ENCODE peak calls at places on chromosomes 7 and 10, in seven cellular contexts. T is H1; D is PC-3; R is SJCRH30; W is lower lobe of right lung; J is neuronal stem cell; V is CD8-positive, alpha-beta T cell. E is an unnamed sample.

GRCh38 chr7:147282204-147282603 is 1165.6 kb downstream of the CNTNAP2 start:
- DNase-seq in T (no peak), D (no peak), R (no peak), W (no peak), J (no peak), V (no peak), E (no peak)

GRCh38 chr10:48885376-48885775 is 54.3 kb downstream of the LRRC18 start:
- DNase-seq in T (no peak), D (peak; percentile 64), R (peak; percentile 25), W (no peak), J (no peak), V (no peak), E (no peak)

GRCh38 chr7:66418537-66418936 is 210.1 kb upstream of the KCTD7 start:
- DNase-seq in T (no peak), D (no peak), R (no peak), W (no peak), J (no peak), V (no peak), E (no peak)

GRCh38 chr10:122021828-122022227 is 32.9 kb downstream of the TACC2 start:
- DNase-seq in T (no peak), D (no peak), R (no peak), W (no peak), J (no peak), V (no peak), E (no peak)

GRCh38 chr7:1512781-1513656 is 8.8 kb upstream of the INTS1 start:
- DNase-seq in T (no peak), D (peak; percentile 92), R (peak; percentile 22), W (peak; percentile 81), J (no peak), V (peak; percentile 41), E (peak; percentile 35)

GRCh38 chr10:96482815-96483588 is 30.7 kb downstream of the TLL2 start:
- DNase-seq in T (no peak), D (no peak), R (no peak), W (no peak), J (no peak), V (no peak), E (no peak)

GRCh38 chr7:139687980-139688632 is 89.7 kb downstream of the HIPK2 start:
- DNase-seq in T (no peak), D (peak; percentile 39), R (peak; percentile 16), W (no peak), J (no peak), V (no peak), E (no peak)

GRCh38 chr7:125491137-125491536 is 561.5 kb upstream of the POT1 start:
- DNase-seq in T (no peak), D (peak; percentile 57), R (peak; percentile 27), W (no peak), J (no peak), V (no peak), E (no peak)

GRCh38 chr7:87075671-87076404 is 16.4 kb upstream of the ELAPOR2 start:
- DNase-seq in T (no peak), D (no peak), R (no peak), W (no peak), J (no peak), V (no peak), E (no peak)

GRCh38 chr7:29547465-29547864 is 16.2 kb upstream of the PRR15 start:
- DNase-seq in T (no peak), D (no peak), R (no peak), W (no peak), J (no peak), V (no peak), E (no peak)

GRCh38 chr10:51878695-51879094 is 179.3 kb upstream of the CSTF2T start:
- DNase-seq in T (no peak), D (no peak), R (no peak), W (no peak), J (no peak), V (no peak), E (no peak)

GRCh38 chr10:25758511-25758910 is 175.5 kb upstream of the MYO3A start:
- DNase-seq in T (no peak), D (no peak), R (no peak), W (no peak), J (no peak), V (no peak), E (no peak)

GRCh38 chr10:82866424-82867020 is 991.5 kb downstream of the NRG3 start:
- DNase-seq in T (no peak), D (no peak), R (peak; percentile 4), W (no peak), J (no peak), V (no peak), E (no peak)

GRCh38 chr7:100957832-100958421 is 8.6 kb downstream of the MUC3A start:
- DNase-seq in T (no peak), D (no peak), R (peak; percentile 37), W (no peak), J (no peak), V (no peak), E (no peak)

GRCh38 chr10:11177926-11178453 is 160.3 kb downstream of the CELF2 start:
- DNase-seq in T (no peak), D (no peak), R (no peak), W (peak; percentile 51), J (no peak), V (no peak), E (no peak)

GRCh38 chr7:108459922-108460551 is 3.8 kb upstream of the NRCAM start:
- DNase-seq in T (no peak), D (peak; percentile 55), R (peak; percentile 67), W (no peak), J (no peak), V (no peak), E (peak; percentile 35)

GRCh38 chr10:5291501-5292195 is 73.1 kb upstream of the UCN3 start:
- DNase-seq in T (no peak), D (peak; percentile 67), R (peak; percentile 28), W (peak; percentile 78), J (no peak), V (peak; percentile 54), E (no peak)

GRCh38 chr10:78327778-78328591 is 294.3 kb downstream of the RPS24 start:
- DNase-seq in T (no peak), D (no peak), R (no peak), W (no peak), J (no peak), V (no peak), E (no peak)

DNA sequence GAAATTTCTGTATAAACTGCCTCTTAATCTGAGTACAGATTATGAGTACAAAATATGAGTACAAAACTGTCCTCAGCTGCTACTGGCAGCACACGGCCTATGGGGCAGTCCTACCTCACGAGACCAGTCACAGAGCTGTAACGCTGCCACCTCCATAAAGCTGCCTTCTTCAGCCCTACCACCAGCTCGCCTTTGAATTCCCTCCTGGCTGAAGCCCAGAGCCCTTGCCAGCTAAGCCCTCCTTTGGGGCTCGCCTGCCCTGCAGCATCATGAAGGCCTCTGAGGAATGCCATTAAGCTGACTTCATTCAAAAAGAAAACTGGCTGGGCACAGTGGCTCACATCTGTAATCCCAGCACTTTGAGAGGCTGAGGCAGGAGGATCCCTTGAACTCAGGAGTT is 180.0 kb upstream of the SH2B2 start:
- DNase-seq in T (no peak), D (no peak), R (no peak), W (no peak), J (no peak), V (no peak), E (no peak)
- H3K36me3 ChIP-seq in T (no peaks in the 10 kb centered on the region), D (peaks cover 3% of the 10 kb centered on the region), R (peaks cover 13% of the 10 kb centered on the region), W (peaks cover 68% of the 10 kb centered on the region), J (peaks cover 8% of the 10 kb centered on the region), V (no peaks in the 10 kb centered on the region), E (no peaks in the 10 kb centered on the region)

GRCh38 chr7:94420321-94420720 is 25.6 kb downstream of the COL1A2 start:
- DNase-seq in T (no peak), D (no peak), R (no peak), W (no peak), J (no peak), V (no peak), E (no peak)
- H3K36me3 ChIP-seq in T (peaks cover 36% of the 10 kb centered on the region), D (no peaks in the 10 kb centered on the region), R (no peaks in the 10 kb centered on the region), W (peaks cover 57% of the 10 kb centered on the region), J (peaks cover 23% of the 10 kb centered on the region), V (no peaks in the 10 kb centered on the region), E (no peaks in the 10 kb centered on the region)

DNA sequence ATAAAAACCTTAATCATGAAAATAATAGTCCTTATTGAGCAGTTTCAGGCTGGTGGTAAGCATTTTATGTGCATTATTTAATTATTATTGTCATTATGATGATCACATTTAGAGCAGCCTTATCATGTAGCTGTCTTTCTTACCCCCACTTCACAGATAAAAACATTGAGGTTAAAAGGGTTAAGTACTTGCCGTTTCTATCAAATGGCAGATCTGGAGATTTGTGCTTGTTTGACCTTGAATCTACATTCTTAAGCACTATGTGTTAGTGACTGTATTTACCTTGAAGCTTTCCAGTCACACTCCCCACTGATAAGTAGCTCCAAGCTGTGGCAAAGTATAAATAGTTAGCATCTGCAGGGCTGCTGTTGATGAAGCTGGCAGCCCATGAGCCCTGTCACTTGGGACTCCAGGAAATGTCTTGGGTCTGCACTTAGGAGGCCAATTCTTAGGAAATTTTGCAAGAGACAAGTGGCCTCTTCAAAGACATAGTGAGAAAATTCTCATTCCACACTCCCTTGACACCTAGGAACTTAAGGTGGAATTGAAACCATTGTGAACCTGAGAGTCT is 116.8 kb upstream of the AGR3 start:
- DNase-seq in T (no peak), D (no peak), R (no peak), W (peak; percentile 49), J (no peak), V (no peak), E (no peak)
- H3K36me3 ChIP-seq in T (no peaks in the 10 kb centered on the region), D (no peaks in the 10 kb centered on the region), R (no peaks in the 10 kb centered on the region), W (no peaks in the 10 kb centered on the region), J (no peaks in the 10 kb centered on the region), V (no peaks in the 10 kb centered on the region), E (no peaks in the 10 kb centered on the region)

GRCh38 chr7:156928406-156928747 is 21.1 kb upstream of the NOM1 start:
- DNase-seq in T (no peak), D (no peak), R (no peak), W (no peak), J (no peak), V (no peak), E (no peak)

GRCh38 chr7:156932006-156932405 is 17.5 kb upstream of the NOM1 start:
- DNase-seq in T (no peak), D (peak; percentile 62), R (no peak), W (no peak), J (no peak), V (no peak), E (no peak)

GRCh38 chr7:156927571-156928405 is 21.7 kb upstream of the NOM1 start:
- DNase-seq in T (no peak), D (no peak), R (no peak), W (no peak), J (no peak), V (no peak), E (no peak)

GRCh38 chr7:156935250-156935649 is 14.3 kb upstream of the NOM1 start:
- DNase-seq in T (no peak), D (peak; percentile 22), R (no peak), W (no peak), J (no peak), V (no peak), E (no peak)

DNA sequence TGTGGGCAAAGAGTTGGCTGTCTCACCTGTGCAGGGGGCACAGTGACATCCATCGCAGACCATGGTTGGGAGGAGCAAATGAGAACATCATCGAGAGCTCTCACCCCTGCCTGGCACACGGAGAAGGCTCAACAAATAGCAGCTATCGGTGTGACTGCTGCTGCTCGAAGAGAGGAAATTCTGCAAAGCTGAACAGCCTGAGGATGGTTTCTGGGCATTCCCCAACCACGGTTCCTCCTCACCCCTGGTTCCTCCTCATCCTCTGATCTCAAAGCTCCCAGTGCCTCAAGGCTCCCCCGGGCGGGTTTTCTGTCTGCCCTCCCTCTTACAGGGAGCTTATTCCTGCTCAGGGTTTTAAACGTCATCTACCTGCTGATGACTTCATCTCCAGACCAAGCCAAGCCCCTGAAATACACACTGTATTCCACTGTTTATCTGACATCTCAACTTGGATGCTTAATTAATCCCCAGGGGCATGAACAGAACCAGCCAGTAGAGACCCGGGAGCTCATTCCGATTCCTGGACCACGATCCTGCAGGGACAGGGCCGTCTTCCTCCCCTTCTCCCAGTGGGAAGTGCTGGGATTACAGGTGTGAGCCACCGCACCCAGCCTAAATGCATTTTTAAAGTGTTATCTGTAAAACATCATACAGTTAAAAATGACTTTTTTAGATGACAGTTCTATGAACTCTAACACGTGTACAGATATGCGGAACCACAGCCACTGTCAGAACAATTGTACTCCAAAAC is 19.5 kb upstream of the NOM1 start:
- DNase-seq in T (no peak), D (no peak), R (no peak), W (no peak), J (no peak), V (no peak), E (no peak)
- H3K36me3 ChIP-seq in T (no peaks in the 10 kb centered on the region), D (no peaks in the 10 kb centered on the region), R (no peaks in the 10 kb centered on the region), W (no peaks in the 10 kb centered on the region), J (no peaks in the 10 kb centered on the region), V (no peaks in the 10 kb centered on the region), E (no peaks in the 10 kb centered on the region)

E was measured in CD8-positive, alpha-beta memory T cell.